ENCODE peak calls at places on chromosome 21, in ten cellular contexts. I is activated gamma-delta T cell; N is DMS153; Q is heart right ventricle; E is neural progenitor cell; U is cardiac muscle cell; A is activated CD4-positive, alpha-beta T cell treated with anti-CD3 and anti-CD28 coated beads for 4 hours; O is smooth muscle cell of the brain vasculature; V is NCI-H2081 treated with DMSO at 0.1 percent for 48 hours; H is AG09319. D is an unnamed sample.
A peak's percentile ranks its signal among the peaks of the same experiment; 100 is the strongest.

GRCh38 chr21:19864456-19864855 is 1133.8 kb upstream of the NCAM2 start:
- DNase-seq in V (peak; percentile 5), E (no peak), O (no peak), N (peak; percentile 34), U (no peak), H (no peak), Q (no peak), A (no peak), I (no peak), D (no peak)

GRCh38 chr21:43294194-43294902 is 125.5 kb downstream of the CRYAA start:
- DNase-seq in V (no peak), H (no peak), N (no peak), U (peak; percentile 36), O (no peak), E (no peak), I (no peak), Q (no peak), A (no peak), D (no peak)

GRCh38 chr21:29025328-29025713 is 853 bp downstream of the USP16 start:
- DNase-seq in H (no peak), V (no peak), Q (no peak), U (peak; percentile 5), O (no peak), I (no peak), N (no peak), E (peak; percentile 4), A (no peak), D (no peak)

GRCh38 chr21:45873418-45873817 is 108.2 kb upstream of the COL6A1 start:
- DNase-seq in I (no peak), O (no peak), U (no peak), Q (no peak), H (no peak), E (no peak), V (no peak), N (no peak), A (no peak), D (no peak)

GRCh38 chr21:41518757-41519156 is 10.8 kb upstream of the TMPRSS2 start:
- DNase-seq in N (no peak), A (no peak), O (no peak), V (no peak), Q (no peak), H (no peak), U (no peak), E (no peak), I (no peak), D (no peak)

GRCh38 chr21:45859762-45860357 is 121.7 kb upstream of the COL6A1 start:
- DNase-seq in V (no peak), O (no peak), N (no peak), U (no peak), I (no peak), E (no peak), Q (no peak), H (no peak), A (no peak), D (no peak)

GRCh38 chr21:34519013-34519412 is 7.0 kb upstream of the KCNE1 start:
- DNase-seq in H (no peak), V (no peak), A (no peak), Q (no peak), I (no peak), U (no peak), E (no peak), N (no peak), O (no peak), D (no peak)

GRCh38 chr21:41610042-41610839 is 102.3 kb upstream of the TMPRSS2 start:
- DNase-seq in U (peak; percentile 83), O (no peak), E (peak; percentile 82), H (no peak), Q (peak; percentile 40), V (no peak), A (no peak), N (no peak), I (no peak), D (no peak)

GRCh38 chr21:44370027-44370735 is 16.8 kb downstream of the TRPM2 start:
- DNase-seq in I (no peak), A (no peak), U (peak; percentile 82), N (no peak), E (peak; percentile 79), V (no peak), Q (no peak), O (no peak), H (no peak), D (no peak)

GRCh38 chr21:32812035-32812434 is 40.5 kb upstream of the PAXBP1 start:
- DNase-seq in V (no peak), U (no peak), H (no peak), Q (no peak), E (no peak), A (no peak), O (no peak), N (no peak), I (no peak), D (no peak)

GRCh38 chr21:45530423-45531113 is 11.7 kb downstream of the SLC19A1 start:
- DNase-seq in E (no peak), U (no peak), A (no peak), V (no peak), O (no peak), H (no peak), I (no peak), N (no peak), Q (no peak), D (no peak)

GRCh38 chr21:34625194-34625593 is 10.3 kb upstream of the RCAN1 start:
- DNase-seq in N (no peak), O (no peak), I (no peak), V (no peak), U (no peak), H (no peak), E (no peak), A (no peak), Q (peak; percentile 17), D (no peak)

GRCh38 chr21:34933609-34934345 is 115.3 kb downstream of the RUNX1 start:
- DNase-seq in N (no peak), E (no peak), Q (no peak), A (peak; percentile 42), V (no peak), O (no peak), H (no peak), U (no peak), I (no peak), D (no peak)

GRCh38 chr21:40658237-40658636 is 188.7 kb downstream of the DSCAM start:
- DNase-seq in H (no peak), Q (no peak), O (no peak), U (no peak), N (peak; percentile 41), I (no peak), V (no peak), A (no peak), E (no peak), D (no peak)

GRCh38 chr21:15160136-15160535 is 95.3 kb upstream of the NRIP1 start:
- DNase-seq in E (no peak), U (no peak), O (no peak), N (no peak), V (no peak), I (no peak), Q (no peak), H (no peak), A (no peak), D (no peak)

GRCh38 chr21:45615145-45615711 is 28.3 kb upstream of the PCBP3 start:
- DNase-seq in I (peak; percentile 67), H (no peak), A (peak; percentile 91), N (no peak), V (no peak), U (no peak), E (no peak), O (no peak), Q (no peak), D (peak; percentile 74)